ENCODE peak calls at places on chromosomes 6 and 20, in nine cellular contexts. O is left lung, K is spleen, E is K562, T is OCI-LY7, G is ascending aorta, A is breast epithelium, Z is heart left ventricle, Y is IMR-90. N is an unnamed sample.

GRCh38 chr6:17395112-17395511 is 1.7 kb downstream of the CAP2 start:
- DNase-seq in K (no peak), Z (no peak), Y (no peak), E (no peak), A (no peak), T (no peak), O (no peak), G (no peak), N (no peak)

GRCh38 chr20:22700387-22700786 is 116.0 kb upstream of the FOXA2 start:
- DNase-seq in A (no peak), E (no peak), T (no peak), Z (no peak), O (no peak), G (peak; percentile 79), Y (no peak), K (no peak), N (no peak)

GRCh38 chr6:30399390-30400058 is 54.6 kb downstream of the RPP21 start:
- DNase-seq in A (no peak), Z (no peak), T (no peak), K (no peak), Y (peak; percentile 25), O (no peak), G (no peak), E (no peak), N (no peak)

GRCh38 chr20:57552471-57552870 is 8.4 kb upstream of the PCK1 start:
- DNase-seq in O (no peak), K (no peak), E (no peak), T (no peak), A (no peak), G (no peak), Z (no peak), Y (no peak), N (no peak)

GRCh38 chr6:160093946-160094345 is 27.7 kb upstream of the SLC22A1 start:
- DNase-seq in A (no peak), K (no peak), Z (no peak), E (no peak), Y (no peak), O (no peak), G (no peak), T (no peak), N (no peak)

GRCh38 chr6:141956046-141956761 is 176.5 kb upstream of the GJE1 start:
- DNase-seq in A (no peak), G (peak; percentile 65), Y (peak; percentile 14), K (no peak), O (no peak), E (no peak), T (no peak), Z (no peak), N (no peak)

GRCh38 chr20:4320284-4320683 is 304.9 kb upstream of the RNF24 start:
- DNase-seq in Z (no peak), A (no peak), G (peak; percentile 70), E (no peak), T (no peak), O (no peak), K (no peak), Y (no peak), N (no peak)

GRCh38 chr6:158286413-158286812 is 25.9 kb upstream of the TULP4 start:
- DNase-seq in T (no peak), Y (peak; percentile 87), A (no peak), Z (no peak), G (no peak), K (no peak), E (no peak), O (no peak), N (no peak)

GRCh38 chr6:155301867-155302266 is 12.4 kb downstream of the TFB1M start:
- DNase-seq in K (no peak), G (no peak), Z (no peak), T (no peak), A (no peak), O (no peak), Y (peak; percentile 55), E (no peak), N (no peak)

DNA sequence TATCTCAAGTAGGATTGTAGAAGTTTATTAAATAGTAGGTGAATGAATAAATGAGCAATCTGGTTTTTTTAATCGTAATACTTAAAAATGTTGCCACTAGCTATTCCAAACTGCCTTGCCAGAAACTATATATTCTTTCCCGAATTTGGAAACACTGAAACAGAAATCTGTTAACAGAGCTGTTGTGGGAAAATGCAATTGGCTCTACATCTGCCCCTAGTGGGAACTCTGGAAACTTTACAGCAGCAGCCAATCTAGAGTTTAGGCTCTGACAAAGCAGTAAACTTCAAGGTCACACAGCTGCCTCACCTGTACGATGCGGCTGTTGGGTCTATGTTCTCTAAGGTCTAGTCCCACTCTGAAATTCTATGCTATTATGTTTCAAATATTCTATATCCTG is 41.7 kb downstream of the SYNE1 start:
- DNase-seq in G (no peak), O (no peak), E (no peak), Z (no peak), K (no peak), Y (peak; percentile 17), A (no peak), T (peak; percentile 8), N (peak; percentile 52)
- TF ChIP-seq CTCF in G (peak; percentile 26), O (peak; percentile 37), E (no peak), Z (peak; percentile 41), K (no peak), Y (peak; percentile 40), A (no peak), T (peak; percentile 71), N (peak; percentile 76)

GRCh38 chr6:15441215-15441868 is 195.5 kb downstream of the JARID2 start:
- DNase-seq in Y (peak; percentile 78), E (peak; percentile 82), T (peak; percentile 59), O (no peak), Z (no peak), A (no peak), G (no peak), K (no peak), N (peak; percentile 77)

GRCh38 chr6:15441982-15442381 is 196.1 kb downstream of the JARID2 start:
- DNase-seq in T (no peak), A (no peak), E (no peak), O (no peak), K (no peak), Z (no peak), Y (no peak), G (no peak), N (no peak)

GRCh38 chr6:15437090-15437489 is 191.2 kb downstream of the JARID2 start:
- DNase-seq in Z (no peak), K (no peak), E (no peak), O (no peak), T (no peak), G (no peak), A (no peak), Y (no peak), N (no peak)

GRCh38 chr6:15440040-15440439 is 194.2 kb downstream of the JARID2 start:
- DNase-seq in Z (no peak), A (no peak), Y (no peak), K (no peak), E (peak; percentile 38), O (no peak), T (no peak), G (no peak), N (no peak)

DNA sequence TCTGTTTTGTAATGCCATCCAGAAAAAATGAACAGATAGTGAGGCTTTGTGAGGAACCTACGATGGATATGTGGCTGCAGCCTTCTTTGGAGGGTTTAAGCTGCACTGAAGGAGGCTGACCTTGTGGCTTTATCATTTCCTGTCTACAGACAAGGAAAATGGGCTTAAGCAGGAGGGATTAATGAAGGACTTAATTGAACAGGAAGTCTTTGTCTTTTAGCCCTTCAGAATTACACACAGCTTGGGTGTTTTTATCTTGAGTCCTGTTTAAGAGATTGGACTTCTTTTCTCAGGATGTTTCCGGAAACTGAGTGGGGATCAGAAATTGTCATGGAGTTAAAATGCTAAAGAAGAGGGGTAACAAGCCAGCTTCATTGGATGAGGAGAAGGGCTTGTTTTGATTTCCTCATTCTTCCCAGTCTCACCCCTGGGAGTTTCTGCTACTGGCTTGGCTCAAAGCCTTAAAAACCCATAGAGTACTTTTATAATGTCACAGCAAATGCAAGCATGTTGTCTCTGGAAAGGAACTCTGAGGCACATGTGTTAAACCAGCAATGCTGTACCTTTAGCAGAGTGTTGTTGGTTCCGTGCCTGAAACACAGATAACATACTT is 193.6 kb downstream of the JARID2 start:
- DNase-seq in A (no peak), O (no peak), T (no peak), E (no peak), Y (no peak), K (no peak), Z (no peak), G (no peak), N (no peak)
- H3K4me1 ChIP-seq in A (no peaks in the 10 kb centered on the region), O (peaks cover 91% of the 10 kb centered on the region), T (peaks cover 18% of the 10 kb centered on the region), E (peaks cover 9% of the 10 kb centered on the region), Y (peaks cover 9% of the 10 kb centered on the region), K (peaks cover 88% of the 10 kb centered on the region), Z (peaks cover 3% of the 10 kb centered on the region), G (no peaks in the 10 kb centered on the region), N (peaks cover 57% of the 10 kb centered on the region)

DNA sequence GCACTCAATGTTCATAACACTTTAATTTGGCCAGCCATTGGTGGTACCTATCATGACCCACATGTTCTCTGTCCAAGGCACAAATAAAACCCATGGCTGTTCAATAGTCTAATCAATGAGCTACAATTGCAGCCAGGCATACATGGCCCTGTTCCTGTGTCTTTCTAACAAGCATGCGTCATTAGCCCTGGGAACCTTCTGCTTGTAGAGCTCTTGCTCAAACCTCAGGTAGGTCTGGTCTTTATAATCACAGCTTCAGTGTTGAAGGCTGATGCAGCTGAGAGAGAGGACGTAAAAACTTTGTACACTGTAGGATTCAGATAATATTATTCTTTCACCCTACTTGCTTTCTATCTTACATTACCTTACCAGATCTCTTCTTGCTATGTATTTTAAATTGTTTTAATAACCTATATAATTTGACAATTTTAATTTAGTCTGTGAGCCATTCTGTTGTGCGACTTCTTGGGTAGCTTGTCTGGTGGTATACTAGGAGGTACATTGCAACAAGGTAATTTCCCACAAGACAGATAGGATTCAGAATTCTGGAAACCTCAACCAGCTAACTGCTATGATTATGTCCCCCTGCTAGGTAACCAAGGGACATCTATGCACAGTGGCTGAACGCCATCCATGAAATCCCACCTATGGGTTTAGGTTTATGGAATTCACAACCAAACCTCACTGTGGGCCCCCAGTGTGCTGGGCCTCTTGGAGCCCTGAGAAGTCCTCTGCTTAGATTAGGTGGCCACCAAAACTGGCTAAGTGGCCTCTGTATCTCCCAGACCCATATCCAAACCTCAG is 55.4 kb upstream of the RIPOR2 start:
- DNase-seq in K (no peak), Y (no peak), Z (no peak), E (no peak), G (no peak), O (no peak), T (no peak), A (no peak), N (peak; percentile 22)
- TF ChIP-seq CTCF in K (no peak), Y (no peak), Z (no peak), E (no peak), G (no peak), O (no peak), T (no peak), A (no peak), N (no peak)

DNA sequence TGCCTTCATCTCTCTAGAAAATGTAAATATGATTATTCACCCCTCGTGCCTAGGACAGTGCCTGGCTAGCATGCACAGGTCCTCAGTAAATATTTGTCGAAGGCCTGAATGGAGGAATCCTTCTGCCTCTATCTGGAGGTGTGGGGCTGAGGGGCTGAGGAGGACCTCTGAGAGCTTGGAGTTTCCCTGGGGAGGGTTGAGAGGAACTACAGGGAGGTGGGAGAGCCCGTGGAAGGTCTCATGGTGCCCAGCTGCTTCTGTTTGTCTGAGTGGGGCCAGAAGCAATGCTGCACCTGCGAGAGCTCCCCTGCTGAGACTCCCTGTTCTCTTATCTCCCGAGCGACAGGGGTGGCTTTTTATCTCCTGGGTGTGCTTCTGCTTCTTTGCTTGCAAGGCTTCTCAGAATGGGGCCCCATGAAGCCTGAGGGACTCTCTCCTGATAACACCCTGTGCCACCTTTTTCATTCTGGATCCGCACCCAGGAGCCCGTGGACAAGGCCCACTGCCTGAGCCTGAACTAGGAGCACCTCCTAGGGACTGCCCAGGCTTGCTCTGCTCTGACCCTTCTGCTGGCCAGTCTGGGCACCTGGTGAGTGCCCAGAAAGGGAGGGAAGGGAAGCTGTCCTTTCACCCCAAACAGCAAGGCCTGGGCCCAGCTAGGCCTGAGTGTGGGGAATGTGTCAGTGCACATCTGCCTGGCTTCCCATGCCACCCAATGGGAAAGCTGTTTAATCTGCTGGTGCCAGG is 2.4 kb downstream of the SLC29A1 start:
- DNase-seq in G (no peak), Y (no peak), O (no peak), K (no peak), E (peak; percentile 95), A (no peak), Z (no peak), T (peak; percentile 39), N (peak; percentile 49)
- H3K4me1 ChIP-seq in G (peaks cover 41% of the 10 kb centered on the region), Y (peaks cover 16% of the 10 kb centered on the region), O (peaks cover 56% of the 10 kb centered on the region), K (peaks cover 70% of the 10 kb centered on the region), E (peaks cover 79% of the 10 kb centered on the region), A (peaks cover 50% of the 10 kb centered on the region), Z (peaks cover 9% of the 10 kb centered on the region), T (peaks cover 48% of the 10 kb centered on the region), N (peaks cover 14% of the 10 kb centered on the region)